ENCODE peak calls at places on chromosome 18, in seven cellular contexts. One of them, this sample, is unnamed. For H3K4me1, the result is how much of the 10 kb centered on the place peaks cover.

GRCh38 chr18:57150828-57151227 is 3.9 kb downstream of the BOD1L2 start:
- DNase-seq in naive thymus-derived CD4-positive, alpha-beta T cell: no peak
- DNase-seq in effector memory CD4-positive, alpha-beta T cell: no peak
- DNase-seq in HCT116: no peak
- DNase-seq in IMR-90: no peak
- DNase-seq in aorta: no peak
- DNase-seq in esophagus squamous epithelium: no peak
- DNase-seq in this sample: peak

GRCh38 chr18:59516356-59517155 is 157.5 kb upstream of the LMAN1 start:
- DNase-seq in effector memory CD4-positive, alpha-beta T cell: no peak
- DNase-seq in naive thymus-derived CD4-positive, alpha-beta T cell: no peak
- DNase-seq in HCT116: no peak
- DNase-seq in aorta: no peak
- DNase-seq in esophagus squamous epithelium: no peak
- DNase-seq in IMR-90: peak
- DNase-seq in this sample: peak

GRCh38 chr18:13791181-13791580 is 32.8 kb upstream of the MC5R start:
- DNase-seq in HCT116: no peak
- DNase-seq in esophagus squamous epithelium: no peak
- DNase-seq in aorta: no peak
- DNase-seq in naive thymus-derived CD4-positive, alpha-beta T cell: no peak
- DNase-seq in effector memory CD4-positive, alpha-beta T cell: no peak
- DNase-seq in IMR-90: peak
- DNase-seq in this sample: no peak

GRCh38 chr18:14768241-14768640 is 20.3 kb downstream of the ANKRD30B start:
- DNase-seq in aorta: no peak
- DNase-seq in effector memory CD4-positive, alpha-beta T cell: no peak
- DNase-seq in naive thymus-derived CD4-positive, alpha-beta T cell: no peak
- DNase-seq in IMR-90: no peak
- DNase-seq in HCT116: no peak
- DNase-seq in esophagus squamous epithelium: no peak
- DNase-seq in this sample: no peak

GRCh38 chr18:51029694-51030536 is at the start of gene SMAD4:
- DNase-seq in effector memory CD4-positive, alpha-beta T cell: peak
- DNase-seq in naive thymus-derived CD4-positive, alpha-beta T cell: peak
- DNase-seq in aorta: peak
- DNase-seq in IMR-90: peak
- DNase-seq in esophagus squamous epithelium: peak
- DNase-seq in HCT116: peak
- DNase-seq in this sample: peak

GRCh38 chr18:52348209-52348608 is 8.2 kb downstream of the DCC start:
- DNase-seq in IMR-90: no peak
- DNase-seq in effector memory CD4-positive, alpha-beta T cell: no peak
- DNase-seq in aorta: no peak
- DNase-seq in HCT116: no peak
- DNase-seq in naive thymus-derived CD4-positive, alpha-beta T cell: no peak
- DNase-seq in esophagus squamous epithelium: no peak
- DNase-seq in this sample: no peak

GRCh38 chr18:78905334-78905733 is 74.3 kb upstream of the SALL3 start:
- DNase-seq in IMR-90: no peak
- DNase-seq in naive thymus-derived CD4-positive, alpha-beta T cell: no peak
- DNase-seq in HCT116: no peak
- DNase-seq in effector memory CD4-positive, alpha-beta T cell: no peak
- DNase-seq in aorta: no peak
- DNase-seq in esophagus squamous epithelium: no peak
- DNase-seq in this sample: no peak

GRCh38 chr18:11324956-11325873 is 175.8 kb upstream of the PIEZO2 start:
- DNase-seq in effector memory CD4-positive, alpha-beta T cell: no peak
- DNase-seq in IMR-90: peak
- DNase-seq in naive thymus-derived CD4-positive, alpha-beta T cell: no peak
- DNase-seq in HCT116: no peak
- DNase-seq in esophagus squamous epithelium: no peak
- DNase-seq in aorta: no peak
- DNase-seq in this sample: no peak

GRCh38 chr18:10353791-10354190 is 100.6 kb upstream of the APCDD1 start:
- DNase-seq in effector memory CD4-positive, alpha-beta T cell: no peak
- DNase-seq in esophagus squamous epithelium: no peak
- DNase-seq in naive thymus-derived CD4-positive, alpha-beta T cell: no peak
- DNase-seq in IMR-90: peak
- DNase-seq in HCT116: no peak
- DNase-seq in aorta: no peak
- DNase-seq in this sample: no peak

GRCh38 chr18:24181806-24182205 is 42.9 kb downstream of the CABYR start:
- DNase-seq in aorta: no peak
- DNase-seq in esophagus squamous epithelium: no peak
- DNase-seq in naive thymus-derived CD4-positive, alpha-beta T cell: no peak
- DNase-seq in HCT116: no peak
- DNase-seq in effector memory CD4-positive, alpha-beta T cell: no peak
- DNase-seq in IMR-90: no peak
- DNase-seq in this sample: peak

GRCh38 chr18:28684746-28685145 is 507.8 kb upstream of the CDH2 start:
- DNase-seq in naive thymus-derived CD4-positive, alpha-beta T cell: no peak
- DNase-seq in HCT116: no peak
- DNase-seq in effector memory CD4-positive, alpha-beta T cell: no peak
- DNase-seq in aorta: no peak
- DNase-seq in IMR-90: no peak
- DNase-seq in esophagus squamous epithelium: no peak
- DNase-seq in this sample: no peak

GRCh38 chr18:23779696-23780303 is 90.5 kb downstream of the LAMA3 start:
- DNase-seq in esophagus squamous epithelium: no peak
- DNase-seq in effector memory CD4-positive, alpha-beta T cell: no peak
- DNase-seq in HCT116: peak
- DNase-seq in naive thymus-derived CD4-positive, alpha-beta T cell: no peak
- DNase-seq in aorta: no peak
- DNase-seq in IMR-90: peak
- DNase-seq in this sample: peak

GRCh38 chr18:33210575-33211189 is 229.8 kb downstream of the CCDC178 start:
- DNase-seq in esophagus squamous epithelium: no peak
- DNase-seq in naive thymus-derived CD4-positive, alpha-beta T cell: no peak
- DNase-seq in aorta: no peak
- DNase-seq in IMR-90: peak
- DNase-seq in HCT116: no peak
- DNase-seq in effector memory CD4-positive, alpha-beta T cell: no peak
- DNase-seq in this sample: peak

GRCh38 chr18:56276466-56276865 is 361.9 kb downstream of the TXNL1 start:
- DNase-seq in naive thymus-derived CD4-positive, alpha-beta T cell: no peak
- DNase-seq in IMR-90: peak
- DNase-seq in esophagus squamous epithelium: no peak
- DNase-seq in effector memory CD4-positive, alpha-beta T cell: no peak
- DNase-seq in HCT116: no peak
- DNase-seq in aorta: no peak
- DNase-seq in this sample: no peak

GRCh38 chr18:23284629-23285028 is 149.3 kb downstream of the CABLES1 start:
- DNase-seq in aorta: no peak
- DNase-seq in naive thymus-derived CD4-positive, alpha-beta T cell: no peak
- DNase-seq in effector memory CD4-positive, alpha-beta T cell: no peak
- DNase-seq in IMR-90: no peak
- DNase-seq in esophagus squamous epithelium: no peak
- DNase-seq in HCT116: no peak
- DNase-seq in this sample: no peak

GRCh38 chr18:58180738-58181353 is 136.8 kb downstream of the NEDD4L start:
- DNase-seq in aorta: no peak
- DNase-seq in IMR-90: peak
- DNase-seq in effector memory CD4-positive, alpha-beta T cell: peak
- DNase-seq in HCT116: no peak
- DNase-seq in esophagus squamous epithelium: no peak
- DNase-seq in naive thymus-derived CD4-positive, alpha-beta T cell: peak
- DNase-seq in this sample: peak

GRCh38 chr18:62693659-62694058 is 21.7 kb upstream of the PHLPP1 start:
- DNase-seq in esophagus squamous epithelium: no peak
- DNase-seq in aorta: no peak
- DNase-seq in IMR-90: no peak
- DNase-seq in naive thymus-derived CD4-positive, alpha-beta T cell: no peak
- DNase-seq in HCT116: no peak
- DNase-seq in effector memory CD4-positive, alpha-beta T cell: no peak
- DNase-seq in this sample: no peak
- H3K4me1 ChIP-seq in esophagus squamous epithelium: under half
- H3K4me1 ChIP-seq in aorta: under half
- H3K4me1 ChIP-seq in IMR-90: under half
- H3K4me1 ChIP-seq in naive thymus-derived CD4-positive, alpha-beta T cell: under half
- H3K4me1 ChIP-seq in HCT116: under half
- H3K4me1 ChIP-seq in effector memory CD4-positive, alpha-beta T cell: under half
- H3K4me1 ChIP-seq in this sample: under half

DNA sequence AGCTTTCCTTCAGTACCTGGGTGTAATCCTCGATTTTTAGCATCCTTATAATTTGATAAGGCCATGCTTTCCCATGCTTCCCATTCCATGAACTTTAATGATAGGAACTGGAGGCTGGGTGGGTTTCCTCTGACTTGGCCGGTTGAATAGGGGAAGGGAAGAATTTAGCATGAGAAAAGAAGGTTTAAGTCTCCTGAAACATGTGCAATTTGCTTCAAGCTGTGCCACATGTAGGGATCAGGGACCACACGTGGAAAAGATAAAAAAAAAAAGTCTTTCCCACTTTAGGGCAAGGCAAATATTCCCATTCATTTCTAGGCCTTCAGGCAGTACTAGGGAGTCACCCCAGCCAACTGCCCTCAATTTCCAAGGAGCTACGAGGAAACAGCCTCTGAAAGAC is 900.3 kb downstream of the DSC3 start:
- DNase-seq in effector memory CD4-positive, alpha-beta T cell: no peak
- DNase-seq in IMR-90: no peak
- DNase-seq in naive thymus-derived CD4-positive, alpha-beta T cell: no peak
- DNase-seq in aorta: no peak
- DNase-seq in HCT116: no peak
- DNase-seq in esophagus squamous epithelium: no peak
- DNase-seq in this sample: no peak
- H3K4me1 ChIP-seq in effector memory CD4-positive, alpha-beta T cell: under half
- H3K4me1 ChIP-seq in IMR-90: under half
- H3K4me1 ChIP-seq in naive thymus-derived CD4-positive, alpha-beta T cell: under half
- H3K4me1 ChIP-seq in aorta: under half
- H3K4me1 ChIP-seq in HCT116: under half
- H3K4me1 ChIP-seq in esophagus squamous epithelium: under half
- H3K4me1 ChIP-seq in this sample: under half

GRCh38 chr18:21362921-21363320 is 120.9 kb downstream of the GREB1L start:
- DNase-seq in HCT116: no peak
- DNase-seq in esophagus squamous epithelium: no peak
- DNase-seq in IMR-90: no peak
- DNase-seq in aorta: no peak
- DNase-seq in effector memory CD4-positive, alpha-beta T cell: no peak
- DNase-seq in naive thymus-derived CD4-positive, alpha-beta T cell: no peak
- DNase-seq in this sample: no peak
- H3K4me1 ChIP-seq in HCT116: under half
- H3K4me1 ChIP-seq in esophagus squamous epithelium: under half
- H3K4me1 ChIP-seq in IMR-90: under half
- H3K4me1 ChIP-seq in aorta: under half
- H3K4me1 ChIP-seq in effector memory CD4-positive, alpha-beta T cell: under half
- H3K4me1 ChIP-seq in naive thymus-derived CD4-positive, alpha-beta T cell: under half
- H3K4me1 ChIP-seq in this sample: under half

DNA sequence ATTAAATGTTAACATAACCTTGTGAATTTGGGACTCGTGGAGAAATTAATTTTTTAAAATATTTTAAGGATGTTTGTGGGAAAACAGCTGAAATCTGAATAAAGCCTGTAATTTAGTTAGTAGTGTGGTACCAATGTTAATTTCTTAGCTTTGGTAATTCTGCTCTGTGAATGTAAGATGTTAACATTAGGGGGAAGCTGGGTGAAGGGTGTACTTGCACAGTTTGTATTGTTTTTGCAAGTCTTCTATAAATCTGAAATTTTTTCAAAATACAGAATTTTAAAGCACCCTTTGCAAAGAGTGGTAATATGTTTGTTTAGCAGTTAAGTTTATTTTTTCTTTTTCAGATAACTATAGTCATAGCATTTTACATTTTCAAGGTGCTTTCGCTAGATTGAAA is 4.5 kb downstream of the PTPRM start:
- DNase-seq in esophagus squamous epithelium: no peak
- DNase-seq in HCT116: no peak
- DNase-seq in naive thymus-derived CD4-positive, alpha-beta T cell: no peak
- DNase-seq in IMR-90: no peak
- DNase-seq in effector memory CD4-positive, alpha-beta T cell: no peak
- DNase-seq in aorta: no peak
- DNase-seq in this sample: no peak
- H3K4me1 ChIP-seq in esophagus squamous epithelium: under half
- H3K4me1 ChIP-seq in HCT116: under half
- H3K4me1 ChIP-seq in naive thymus-derived CD4-positive, alpha-beta T cell: under half
- H3K4me1 ChIP-seq in IMR-90: under half
- H3K4me1 ChIP-seq in effector memory CD4-positive, alpha-beta T cell: under half
- H3K4me1 ChIP-seq in aorta: under half
- H3K4me1 ChIP-seq in this sample: under half

GRCh38 chr18:9115984-9116383 is 13.5 kb downstream of the NDUFV2 start:
- DNase-seq in HCT116: no peak
- DNase-seq in aorta: no peak
- DNase-seq in esophagus squamous epithelium: no peak
- DNase-seq in naive thymus-derived CD4-positive, alpha-beta T cell: no peak
- DNase-seq in IMR-90: no peak
- DNase-seq in effector memory CD4-positive, alpha-beta T cell: no peak
- DNase-seq in this sample: no peak
- H3K4me1 ChIP-seq in HCT116: under half
- H3K4me1 ChIP-seq in aorta: under half
- H3K4me1 ChIP-seq in esophagus squamous epithelium: half or more
- H3K4me1 ChIP-seq in naive thymus-derived CD4-positive, alpha-beta T cell: half or more
- H3K4me1 ChIP-seq in IMR-90: under half
- H3K4me1 ChIP-seq in effector memory CD4-positive, alpha-beta T cell: half or more
- H3K4me1 ChIP-seq in this sample: under half

DNA sequence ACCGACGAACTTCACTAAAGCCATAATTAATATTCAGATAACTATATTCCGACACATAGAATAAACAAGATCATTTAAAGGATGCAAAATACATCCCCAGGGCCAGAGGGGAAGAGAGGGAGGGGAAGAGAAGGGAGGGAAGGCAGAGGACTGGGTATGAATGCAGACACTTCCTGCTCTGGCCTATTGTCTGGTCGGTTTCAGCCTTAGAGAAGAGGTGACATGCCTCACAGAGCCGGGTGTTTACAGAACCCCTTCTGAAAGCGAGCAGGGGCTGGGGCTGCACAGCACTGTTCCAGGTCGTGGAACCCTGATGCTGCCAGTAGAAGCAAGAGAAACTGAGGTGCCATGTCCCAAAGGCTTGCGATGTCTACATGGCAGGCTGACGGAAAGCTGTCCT is 31.0 kb downstream of the CELF4 start:
- DNase-seq in effector memory CD4-positive, alpha-beta T cell: no peak
- DNase-seq in esophagus squamous epithelium: no peak
- DNase-seq in aorta: no peak
- DNase-seq in IMR-90: no peak
- DNase-seq in naive thymus-derived CD4-positive, alpha-beta T cell: no peak
- DNase-seq in HCT116: no peak
- DNase-seq in this sample: no peak
- H3K4me1 ChIP-seq in effector memory CD4-positive, alpha-beta T cell: under half
- H3K4me1 ChIP-seq in esophagus squamous epithelium: under half
- H3K4me1 ChIP-seq in aorta: under half
- H3K4me1 ChIP-seq in IMR-90: under half
- H3K4me1 ChIP-seq in naive thymus-derived CD4-positive, alpha-beta T cell: under half
- H3K4me1 ChIP-seq in HCT116: under half
- H3K4me1 ChIP-seq in this sample: under half

GRCh38 chr18:48937869-48938750 is 12.7 kb downstream of the SMAD7 start:
- DNase-seq in IMR-90: no peak
- DNase-seq in esophagus squamous epithelium: no peak
- DNase-seq in effector memory CD4-positive, alpha-beta T cell: no peak
- DNase-seq in HCT116: no peak
- DNase-seq in aorta: no peak
- DNase-seq in naive thymus-derived CD4-positive, alpha-beta T cell: no peak
- DNase-seq in this sample: no peak
- H3K4me1 ChIP-seq in IMR-90: half or more
- H3K4me1 ChIP-seq in esophagus squamous epithelium: half or more
- H3K4me1 ChIP-seq in effector memory CD4-positive, alpha-beta T cell: half or more
- H3K4me1 ChIP-seq in HCT116: half or more
- H3K4me1 ChIP-seq in aorta: under half
- H3K4me1 ChIP-seq in naive thymus-derived CD4-positive, alpha-beta T cell: half or more
- H3K4me1 ChIP-seq in this sample: half or more

This sample was measured in cardiac muscle cell.